ENCODE peak calls at places on chromosomes 4 and X, in six cellular contexts. W is adrenal gland, M is fibroblast of pulmonary artery, E is neural progenitor cell, C is cardiac muscle cell, J is HFFc6. X is an unnamed sample.

GRCh38 chr4:39893693-39894072 is 84.0 kb downstream of the PDS5A start:
- DNase-seq in E (no peak), J (no peak), W (no peak), C (no peak), M (no peak), X (no peak)

GRCh38 chrX:12360389-12360788 is 222.1 kb downstream of the FRMPD4 start:
- DNase-seq in M (peak), W (no peak), E (no peak), C (no peak), J (peak), X (peak)

GRCh38 chr4:14434483-14434882 is 567.8 kb upstream of the CPEB2 start:
- DNase-seq in W (no peak), M (no peak), J (no peak), E (no peak), C (peak), X (no peak)

GRCh38 chr4:109803924-109804571 is 2.2 kb upstream of the CFI start:
- DNase-seq in E (peak), J (peak), W (no peak), M (peak), C (peak), X (no peak)

GRCh38 chr4:15451181-15451865 is 18.4 kb upstream of the CC2D2A start:
- DNase-seq in M (peak), E (no peak), J (peak), C (no peak), W (no peak), X (no peak)

GRCh38 chrX:56763556-56764152 is 34.6 kb downstream of the NBDY start:
- DNase-seq in E (peak), C (no peak), W (peak), M (no peak), J (no peak), X (peak)

GRCh38 chrX:30713061-30713525 is 59.9 kb downstream of the GK start:
- DNase-seq in W (peak), M (peak), C (peak), J (peak), E (peak), X (peak)

GRCh38 chr4:108171541-108172230 is 3.0 kb upstream of the LEF1 start:
- DNase-seq in M (no peak), W (no peak), J (no peak), C (no peak), E (peak), X (no peak)

GRCh38 chrX:143363419-143363818 is 153.9 kb downstream of the SPANXN3 start:
- DNase-seq in E (peak), J (no peak), W (no peak), M (no peak), C (no peak), X (no peak)

GRCh38 chrX:19958530-19959486 is 32.1 kb downstream of the BCLAF3 start:
- DNase-seq in W (no peak), E (no peak), M (no peak), J (no peak), C (no peak), X (no peak)

GRCh38 chr4:113625902-113626301 is 135.6 kb downstream of the CAMK2D start:
- DNase-seq in C (no peak), M (no peak), W (no peak), J (no peak), E (no peak), X (no peak)

GRCh38 chr4:85774000-85774399 is 299.1 kb downstream of the ARHGAP24 start:
- DNase-seq in E (no peak), C (peak), M (no peak), J (no peak), W (no peak), X (no peak)

GRCh38 chrX:20205927-20206708 is 60.6 kb downstream of the RPS6KA3 start:
- DNase-seq in M (peak), W (no peak), C (no peak), J (no peak), E (no peak), X (no peak)

GRCh38 chr4:136277741-136278140 is 1254.6 kb downstream of the PCDH18 start:
- DNase-seq in W (no peak), M (peak), E (no peak), C (no peak), J (no peak), X (no peak)

GRCh38 chr4:82561745-82562552 is at the start of gene TMEM150C:
- DNase-seq in M (peak), W (peak), J (no peak), E (peak), C (peak), X (no peak)

GRCh38 chr4:173253561-173253960 is 80.6 kb downstream of the HMGB2 start:
- DNase-seq in E (no peak), C (no peak), J (no peak), M (no peak), W (no peak), X (no peak)

GRCh38 chr4:110292994-110293744 is 94.8 kb upstream of the ELOVL6 start:
- DNase-seq in C (no peak), E (no peak), M (no peak), W (no peak), J (no peak), X (no peak)

GRCh38 chr4:162952232-162952631 is 214.5 kb downstream of the NAF1 start:
- DNase-seq in C (no peak), J (no peak), M (peak), W (no peak), E (no peak), X (no peak)

GRCh38 chr4:84151574-84151973 is 347.5 kb downstream of the NKX6-1 start:
- DNase-seq in M (no peak), W (no peak), J (no peak), C (no peak), E (no peak), X (no peak)
- TF ChIP-seq CTCF in M (no peak), W (no peak), J (no peak), C (no peak), E (no peak), X (no peak)

GRCh38 chrX:104913348-104913747 is 307.1 kb downstream of the TEX13A start:
- DNase-seq in J (peak), M (peak), C (peak), E (peak), W (no peak), X (no peak)
- TF ChIP-seq CTCF in J (peak), M (peak), C (peak), E (peak), W (peak), X (peak)

DNA sequence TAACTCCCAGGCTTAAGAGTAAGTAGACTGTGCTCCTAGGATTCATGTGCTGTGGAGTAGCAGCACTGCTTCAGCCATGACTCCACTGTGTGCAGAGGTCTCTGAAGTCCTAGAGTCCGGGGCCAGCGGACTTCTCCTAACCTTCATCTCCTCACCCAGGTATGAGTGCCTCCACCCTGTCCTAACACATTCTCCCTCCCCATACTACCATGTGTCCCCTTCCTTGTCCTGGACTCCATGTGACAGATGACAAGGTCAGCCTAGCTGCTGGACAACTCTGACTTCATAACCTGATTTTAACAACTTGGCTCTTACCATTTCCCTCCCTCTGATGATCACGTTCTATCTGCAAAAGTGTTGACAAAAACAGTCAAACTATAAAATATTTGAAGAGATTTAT is 16.7 kb downstream of the ASB11 start:
- DNase-seq in M (no peak), E (no peak), J (no peak), C (no peak), W (no peak), X (no peak)
- TF ChIP-seq CTCF in M (no peak), E (no peak), J (no peak), C (no peak), W (no peak), X (no peak)

GRCh38 chrX:87392369-87392768 is 125.2 kb upstream of the KLHL4 start:
- DNase-seq in W (no peak), M (no peak), E (peak), J (no peak), C (no peak), X (no peak)

GRCh38 chrX:87402256-87402655 is 115.3 kb upstream of the KLHL4 start:
- DNase-seq in C (no peak), W (no peak), M (no peak), E (no peak), J (no peak), X (no peak)

GRCh38 chrX:87391742-87392141 is 125.9 kb upstream of the KLHL4 start:
- DNase-seq in M (peak), E (no peak), J (no peak), C (no peak), W (no peak), X (no peak)

GRCh38 chrX:87397103-87397886 is 120.3 kb upstream of the KLHL4 start:
- DNase-seq in W (no peak), M (peak), C (no peak), E (no peak), J (no peak), X (no peak)
- TF ChIP-seq CTCF in W (no peak), M (no peak), C (no peak), E (no peak), J (no peak), X (no peak)

GRCh38 chr4:156335721-156336120 is 382.1 kb upstream of the CTSO start:
- DNase-seq in W (no peak), E (no peak), J (no peak), C (no peak), M (no peak), X (no peak)
- TF ChIP-seq CTCF in W (no peak), E (no peak), J (no peak), C (no peak), M (no peak), X (no peak)

DNA sequence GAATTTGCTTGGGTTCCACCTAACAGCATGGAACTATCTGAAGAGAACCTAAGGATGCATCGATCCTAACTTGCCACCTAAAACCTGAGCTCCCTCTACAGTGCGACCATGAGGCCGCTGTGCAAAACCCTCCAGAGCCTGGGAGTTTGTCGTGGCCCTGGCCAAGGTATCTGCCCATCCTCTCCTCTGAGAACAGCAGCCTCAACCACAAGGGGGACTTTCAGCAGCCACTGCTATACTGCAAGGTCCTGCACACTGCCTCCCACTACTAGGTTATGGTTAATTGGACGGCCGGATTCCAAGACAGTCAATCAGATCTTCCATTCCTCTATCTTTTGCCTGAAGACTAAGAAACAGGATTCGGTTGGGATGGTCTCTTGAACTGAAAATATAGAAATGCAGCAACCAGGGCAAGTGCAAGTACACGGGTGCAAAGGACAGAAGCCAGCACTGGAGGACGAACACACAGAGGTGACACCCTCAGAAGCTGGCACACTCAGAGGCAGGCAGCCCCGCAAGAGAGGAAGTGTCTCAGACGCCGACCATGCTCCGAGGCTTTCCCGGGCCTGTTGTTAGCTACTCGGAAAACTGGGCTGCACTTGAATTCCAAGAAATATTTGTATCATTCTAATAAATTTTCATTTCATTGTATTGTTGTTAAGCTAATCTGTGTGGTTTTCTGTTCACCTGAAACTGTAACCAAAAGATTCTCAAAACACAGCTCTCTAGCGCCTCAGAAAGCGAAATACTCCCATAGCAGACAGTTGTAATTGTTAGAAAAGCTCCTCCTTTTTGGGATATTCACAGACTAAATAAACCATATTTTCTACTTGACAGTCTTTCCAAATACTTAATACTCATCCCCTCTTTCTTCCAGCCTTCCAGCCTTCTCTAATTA is 63.3 kb downstream of the AFAP1 start:
- DNase-seq in M (peak), J (peak), W (no peak), C (peak), E (peak), X (no peak)
- TF ChIP-seq CTCF in M (peak), J (peak), W (no peak), C (peak), E (peak), X (peak)

DNA sequence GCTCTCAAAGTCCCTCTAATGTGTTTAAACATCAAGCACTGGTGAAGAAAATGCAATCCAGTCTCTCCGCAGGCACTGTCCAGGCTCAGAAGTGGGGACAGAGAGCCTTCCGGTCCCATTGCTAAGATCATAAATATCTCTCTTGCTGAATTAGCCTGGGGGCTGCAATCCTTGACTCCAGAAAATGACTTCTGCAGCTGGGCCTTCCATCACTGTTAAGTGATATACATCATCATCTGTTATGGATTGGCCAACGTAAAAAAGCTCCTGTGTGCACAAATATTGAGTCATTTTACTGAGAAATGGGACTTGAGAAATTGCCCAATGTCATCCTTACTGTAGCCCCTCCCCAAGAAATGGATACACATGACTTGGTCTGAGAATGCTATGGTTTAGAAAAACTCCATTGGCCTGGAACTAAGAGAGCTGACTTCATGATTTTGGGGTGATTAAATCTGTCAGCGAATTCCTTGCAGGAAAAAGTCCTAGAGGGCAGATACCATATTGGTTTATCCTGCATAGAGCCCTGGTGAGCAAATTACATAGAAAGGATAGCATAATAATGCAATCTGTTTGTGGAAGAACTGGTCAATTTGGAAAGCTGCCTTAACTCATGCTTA is 346.0 kb downstream of the GBA3 start:
- DNase-seq in J (no peak), W (no peak), C (no peak), E (no peak), M (no peak), X (peak)
- TF ChIP-seq CTCF in J (no peak), W (no peak), C (no peak), E (no peak), M (no peak), X (no peak)

GRCh38 chr4:184383497-184384055 is 90.8 kb downstream of the IRF2 start:
- DNase-seq in J (peak), M (peak), W (peak), C (no peak), E (no peak), X (peak)
- TF ChIP-seq CTCF in J (no peak), M (no peak), W (no peak), C (no peak), E (no peak), X (no peak)

GRCh38 chr4:184907216-184907615 is 81.4 kb upstream of the ACSL1 start:
- DNase-seq in C (no peak), J (no peak), M (peak), E (no peak), W (no peak), X (no peak)
- TF ChIP-seq CTCF in C (peak), J (no peak), M (no peak), E (no peak), W (no peak), X (no peak)

GRCh38 chr4:90357117-90357710 is 230.0 kb downstream of the CCSER1 start:
- DNase-seq in E (peak), W (no peak), C (peak), J (peak), M (peak), X (peak)
- TF ChIP-seq CTCF in E (peak), W (peak), C (peak), J (peak), M (peak), X (peak)